ENCODE peak calls at places on chromosomes 6 and 20, in ten cellular contexts. H, E, Q, F, W, S, I, K, Y and J are unnamed samples.
A peak's percentile ranks its signal among the peaks of the same experiment; 100 is the strongest.

GRCh38 chr6:136775548-136775947 is 16.7 kb downstream of the MAP3K5 start:
- DNase-seq in H (no peak), E (no peak), Q (no peak), F (no peak), W (no peak), S (no peak), I (no peak), K (no peak), Y (no peak), J (peak; percentile 75)

GRCh38 chr20:39641423-39641822 is 679.3 kb downstream of the DHX35 start:
- DNase-seq in H (no peak), E (no peak), Q (no peak), F (no peak), W (no peak), S (no peak), I (no peak), K (no peak), Y (no peak), J (no peak)

GRCh38 chr6:14792118-14792955 is 453.5 kb upstream of the JARID2 start:
- DNase-seq in H (no peak), E (no peak), Q (no peak), F (no peak), W (no peak), S (no peak), I (no peak), K (no peak), Y (no peak), J (no peak)

GRCh38 chr20:21074605-21075336 is 31.4 kb downstream of the LINC00237 start:
- DNase-seq in H (no peak), E (no peak), Q (no peak), F (no peak), W (no peak), S (no peak), I (no peak), K (no peak), Y (no peak), J (no peak)

GRCh38 chr6:152605342-152605741 is 31.8 kb downstream of the SYNE1 start:
- DNase-seq in H (no peak), E (no peak), Q (peak; percentile 51), F (no peak), W (no peak), S (no peak), I (no peak), K (no peak), Y (no peak), J (no peak)

GRCh38 chr6:108945686-108946158 is 97.5 kb downstream of the ARMC2 start:
- DNase-seq in H (no peak), E (peak; percentile 61), Q (peak; percentile 93), F (peak; percentile 90), W (no peak), S (no peak), I (peak; percentile 75), K (no peak), Y (peak; percentile 83), J (no peak)

GRCh38 chr6:27810768-27811298 is 101.4 kb downstream of the OR2B2 start:
- DNase-seq in H (no peak), E (no peak), Q (no peak), F (no peak), W (no peak), S (no peak), I (no peak), K (no peak), Y (no peak), J (no peak)

GRCh38 chr20:16299892-16300291 is 273.4 kb downstream of the KIF16B start:
- DNase-seq in H (no peak), E (no peak), Q (no peak), F (no peak), W (no peak), S (no peak), I (no peak), K (no peak), Y (no peak), J (no peak)

GRCh38 chr6:117956386-117956785 is 49.3 kb downstream of the SLC35F1 start:
- DNase-seq in H (peak; percentile 18), E (no peak), Q (no peak), F (no peak), W (no peak), S (no peak), I (no peak), K (no peak), Y (no peak), J (no peak)

GRCh38 chr6:127342296-127342945 is 988 bp downstream of the ECHDC1 start:
- DNase-seq in H (no peak), E (no peak), Q (peak; percentile 66), F (no peak), W (no peak), S (no peak), I (no peak), K (no peak), Y (no peak), J (no peak)

GRCh38 chr6:163354779-163355431 is 59.6 kb upstream of the QKI start:
- DNase-seq in H (peak; percentile 24), E (no peak), Q (peak; percentile 75), F (no peak), W (no peak), S (peak; percentile 66), I (peak; percentile 67), K (no peak), Y (peak; percentile 60), J (no peak)
- TF ChIP-seq CTCF in H (no peak), E (no peak), Q (no peak), F (no peak), W (no peak), S (no peak), I (no peak), K (no peak), Y (no peak), J (no peak)

GRCh38 chr6:11262231-11262630 is 29.8 kb upstream of the NEDD9 start:
- DNase-seq in H (no peak), E (no peak), Q (peak; percentile 19), F (no peak), W (no peak), S (no peak), I (no peak), K (peak; percentile 57), Y (no peak), J (no peak)

GRCh38 chr6:11264100-11264499 is 31.6 kb upstream of the NEDD9 start:
- DNase-seq in H (no peak), E (no peak), Q (no peak), F (no peak), W (no peak), S (no peak), I (no peak), K (no peak), Y (no peak), J (no peak)

GRCh38 chr6:11263185-11263817 is 30.8 kb upstream of the NEDD9 start:
- DNase-seq in H (no peak), E (no peak), Q (peak; percentile 82), F (peak; percentile 84), W (no peak), S (no peak), I (peak; percentile 46), K (peak; percentile 72), Y (peak; percentile 59), J (no peak)

GRCh38 chr6:11258260-11259237 is 26.1 kb upstream of the NEDD9 start:
- DNase-seq in H (no peak), E (no peak), Q (no peak), F (no peak), W (no peak), S (no peak), I (no peak), K (no peak), Y (no peak), J (no peak)

GRCh38 chr6:11260249-11261038 is 28.0 kb upstream of the NEDD9 start:
- DNase-seq in H (no peak), E (no peak), Q (no peak), F (no peak), W (no peak), S (no peak), I (no peak), K (no peak), Y (no peak), J (no peak)
- H3K4me3 ChIP-seq in H (no peak overlapping the region), E (no peak overlapping the region), Q (no peak overlapping the region), F (no peak overlapping the region), W (no peak overlapping the region), S (no peak overlapping the region), I (no peak overlapping the region), K (no peak overlapping the region), Y (no peak overlapping the region), J (no peak overlapping the region)

GRCh38 chr20:13424174-13424833 is 203.2 kb downstream of the ISM1 start:
- DNase-seq in H (no peak), E (no peak), Q (no peak), F (no peak), W (no peak), S (no peak), I (no peak), K (no peak), Y (no peak), J (no peak)

GRCh38 chr20:13425401-13425800 is 204.3 kb downstream of the ISM1 start:
- DNase-seq in H (no peak), E (no peak), Q (no peak), F (no peak), W (no peak), S (no peak), I (no peak), K (no peak), Y (no peak), J (no peak)

GRCh38 chr20:13420625-13421024 is 199.6 kb downstream of the ISM1 start:
- DNase-seq in H (no peak), E (no peak), Q (no peak), F (no peak), W (no peak), S (peak; percentile 13), I (no peak), K (no peak), Y (no peak), J (no peak)

GRCh38 chr20:13422637-13423036 is 201.6 kb downstream of the ISM1 start:
- DNase-seq in H (no peak), E (no peak), Q (no peak), F (no peak), W (no peak), S (no peak), I (no peak), K (no peak), Y (no peak), J (no peak)

GRCh38 chr20:13423472-13424173 is 202.5 kb downstream of the ISM1 start:
- DNase-seq in H (no peak), E (no peak), Q (no peak), F (no peak), W (no peak), S (no peak), I (no peak), K (no peak), Y (no peak), J (no peak)
- TF ChIP-seq CTCF in H (no peak), E (no peak), Q (no peak), F (no peak), W (no peak), S (no peak), I (no peak), K (no peak), Y (no peak), J (no peak)

DNA sequence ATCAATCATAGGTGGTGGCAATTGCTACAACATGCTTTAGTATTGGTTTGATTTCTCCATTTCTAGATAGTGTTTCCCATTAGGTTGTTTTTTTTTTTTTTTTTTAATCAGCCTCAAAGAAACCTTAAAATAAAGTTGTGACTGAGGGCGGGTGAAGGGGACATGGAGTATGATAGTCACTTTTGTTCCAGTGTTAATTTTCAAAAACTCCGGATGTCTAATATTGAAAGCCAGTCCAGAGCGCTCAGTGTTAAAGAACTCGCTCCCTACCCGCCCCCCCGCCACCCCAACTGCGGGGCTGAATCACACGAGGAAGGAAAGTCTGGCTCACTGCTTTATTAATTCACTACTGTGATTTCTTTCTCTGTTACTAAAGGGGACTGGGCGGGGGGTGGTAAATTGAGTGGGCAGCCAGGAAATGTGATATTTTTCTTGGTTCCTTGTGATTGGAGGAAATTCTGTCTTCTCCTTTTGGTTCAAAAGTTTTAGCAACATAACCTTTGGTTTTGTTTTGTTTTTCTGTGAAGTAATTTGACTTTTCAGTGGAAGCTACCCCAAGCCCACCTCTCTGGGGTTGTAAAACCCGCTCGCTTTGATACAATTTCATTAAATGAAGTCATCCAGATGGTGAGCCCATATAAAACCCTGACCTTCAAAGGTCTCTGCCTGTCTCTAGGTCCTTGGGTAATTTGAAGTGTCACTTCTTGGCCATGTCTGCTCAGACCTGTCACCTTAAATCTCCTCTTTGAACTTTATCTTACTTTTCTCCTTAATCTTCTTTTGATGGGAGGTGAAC is 38.0 kb downstream of the TNFAIP3 start:
- DNase-seq in H (no peak), E (no peak), Q (no peak), F (no peak), W (no peak), S (no peak), I (no peak), K (no peak), Y (no peak), J (no peak)
- H3K4me3 ChIP-seq in H (no peak overlapping the region), E (no peak overlapping the region), Q (no peak overlapping the region), F (no peak overlapping the region), W (no peak overlapping the region), S (no peak overlapping the region), I (peak overlapping the region; percentile 32), K (peak overlapping the region; percentile 21), Y (no peak overlapping the region), J (no peak overlapping the region)